ENCODE peak calls at places on chromosomes 2 and 18, in five cellular contexts. U is T-cell, L is skeletal muscle cell, Z is HTR-8/SVneo, P is T-helper 2 cell. J is an unnamed sample.

GRCh38 chr18:26961805-26962204 is 96.3 kb upstream of the AQP4 start:
- DNase-seq in Z (no peak), L (no peak), P (no peak), U (no peak), J (no peak)

GRCh38 chr18:25921677-25922421 is 168.6 kb downstream of the SS18 start:
- DNase-seq in L (no peak), U (no peak), Z (peak; percentile 10), P (peak; percentile 49), J (peak; percentile 7)

GRCh38 chr18:60067426-60068210 is 167.8 kb downstream of the PMAIP1 start:
- DNase-seq in U (no peak), Z (no peak), P (no peak), L (no peak), J (no peak)

GRCh38 chr2:28397043-28397381 is 4.4 kb downstream of the FOSL2 start:
- DNase-seq in L (no peak), Z (no peak), U (no peak), P (no peak), J (no peak)

GRCh38 chr18:25941556-25941955 is 148.9 kb downstream of the SS18 start:
- DNase-seq in U (no peak), L (no peak), Z (no peak), P (no peak), J (no peak)

GRCh38 chr2:219109468-219109867 is 48.7 kb upstream of the IHH start:
- DNase-seq in L (no peak), Z (no peak), U (peak; percentile 73), P (no peak), J (peak; percentile 19)

GRCh38 chr2:10408649-10409579 is 39.2 kb downstream of the ODC1 start:
- DNase-seq in P (peak; percentile 81), L (no peak), U (peak; percentile 75), Z (peak; percentile 87), J (peak; percentile 72)

GRCh38 chr2:202841090-202841867 is 30.3 kb downstream of the ICA1L start:
- DNase-seq in L (no peak), Z (no peak), U (no peak), P (no peak), J (no peak)

GRCh38 chr2:96917008-96917575 is 47.2 kb upstream of the SEMA4C start:
- DNase-seq in U (no peak), Z (no peak), L (no peak), P (no peak), J (no peak)

GRCh38 chr18:46324556-46324955 is 220.4 kb downstream of the HAUS1 start:
- DNase-seq in P (no peak), L (peak; percentile 37), Z (peak; percentile 47), U (no peak), J (no peak)

GRCh38 chr2:20103514-20103913 is 52.1 kb upstream of the LAPTM4A start:
- DNase-seq in P (no peak), Z (peak; percentile 45), L (no peak), U (no peak), J (no peak)

GRCh38 chr2:37872192-37872545 is 52.9 kb upstream of the RMDN2 start:
- DNase-seq in Z (no peak), U (no peak), L (no peak), P (no peak), J (no peak)

GRCh38 chr18:62556397-62556796 is 33.6 kb downstream of the ZCCHC2 start:
- DNase-seq in P (no peak), L (no peak), U (no peak), Z (no peak), J (no peak)

GRCh38 chr2:28617502-28618184 is 121.8 kb downstream of the PLB1 start:
- DNase-seq in P (no peak), L (no peak), U (no peak), Z (no peak), J (no peak)

GRCh38 chr2:100142393-100142792 is at the start of gene AFF3:
- DNase-seq in Z (no peak), P (peak; percentile 87), L (no peak), U (peak; percentile 54), J (no peak)

J was measured in T follicular helper cell.